ENCODE peak calls at places on chromosomes 2 and 18, in eight cellular contexts. P is left ventricle myocardium inferior; W is hepatocyte; A is IMR-90; C is OCI-LY7; X is choroid plexus epithelial cell; I is CD8-positive, alpha-beta memory T cell; F is AG10803. J is an unnamed sample.

GRCh38 chr2:38284971-38285370 is 92.1 kb downstream of the ATL2 start:
- DNase-seq in W (peak; percentile 28), C (no peak), I (no peak), X (no peak), P (no peak), F (no peak), A (no peak), J (no peak)

GRCh38 chr2:59182249-59182648 is 941.1 kb upstream of the FANCL start:
- DNase-seq in A (peak; percentile 15), X (peak; percentile 68), P (no peak), W (peak; percentile 61), I (no peak), F (peak; percentile 31), C (peak; percentile 35), J (peak; percentile 28)

GRCh38 chr2:12722445-12723316 is 5.9 kb downstream of the TRIB2 start:
- DNase-seq in W (no peak), F (no peak), A (no peak), P (no peak), C (no peak), X (peak; percentile 32), I (no peak), J (no peak)

GRCh38 chr18:58394046-58394445 is 234.8 kb downstream of the ALPK2 start:
- DNase-seq in F (peak; percentile 13), X (no peak), I (no peak), P (no peak), W (no peak), A (peak; percentile 73), C (no peak), J (no peak)

GRCh38 chr2:46365913-46366674 is 68.9 kb downstream of the EPAS1 start:
- DNase-seq in A (peak; percentile 27), F (no peak), I (no peak), W (no peak), P (no peak), X (peak; percentile 56), C (no peak), J (no peak)

GRCh38 chr2:196234672-196235071 is 63.3 kb upstream of the STK17B start:
- DNase-seq in P (no peak), X (peak; percentile 82), A (peak; percentile 76), F (peak; percentile 84), I (no peak), C (no peak), W (no peak), J (no peak)

GRCh38 chr18:44134447-44134846 is 546.2 kb upstream of the SETBP1 start:
- DNase-seq in W (no peak), I (no peak), C (no peak), F (no peak), A (no peak), P (no peak), X (no peak), J (no peak)

GRCh38 chr2:98043101-98043500 is 43.9 kb upstream of the VWA3B start:
- DNase-seq in I (no peak), F (no peak), A (no peak), X (no peak), C (no peak), W (no peak), P (no peak), J (no peak)

GRCh38 chr2:204538179-204539009 is 6.9 kb upstream of the PARD3B start:
- DNase-seq in X (peak; percentile 53), F (peak; percentile 62), C (no peak), W (peak; percentile 28), A (peak; percentile 96), P (no peak), I (no peak), J (no peak)
- H3K4me3 ChIP-seq in X (peak overlapping the region; percentile 39), F (peak overlapping the region; percentile 18), C (no peak overlapping the region), W (no peak overlapping the region), A (peak overlapping the region; percentile 39), P (no peak overlapping the region), I (no peak overlapping the region), J (no peak overlapping the region)

GRCh38 chr2:85864654-85865053 is 24.1 kb downstream of the ST3GAL5 start:
- DNase-seq in I (no peak), C (no peak), A (no peak), P (no peak), W (no peak), X (no peak), F (no peak), J (no peak)

GRCh38 chr2:85858841-85859240 is 29.9 kb downstream of the ST3GAL5 start:
- DNase-seq in X (no peak), A (no peak), W (no peak), F (no peak), C (no peak), P (no peak), I (no peak), J (no peak)

GRCh38 chr2:85861180-85861579 is 27.6 kb downstream of the ST3GAL5 start:
- DNase-seq in A (no peak), I (no peak), C (no peak), P (no peak), F (no peak), X (peak; percentile 65), W (no peak), J (no peak)

GRCh38 chr2:85862426-85862825 is 26.4 kb downstream of the ST3GAL5 start:
- DNase-seq in I (peak; percentile 70), C (no peak), F (no peak), W (no peak), A (peak; percentile 72), P (no peak), X (peak; percentile 64), J (no peak)

GRCh38 chr2:85861650-85862049 is 27.1 kb downstream of the ST3GAL5 start:
- DNase-seq in F (no peak), W (no peak), X (no peak), A (no peak), C (no peak), I (no peak), P (no peak), J (no peak)
- H3K4me3 ChIP-seq in F (no peak overlapping the region), W (no peak overlapping the region), X (no peak overlapping the region), A (no peak overlapping the region), C (no peak overlapping the region), I (no peak overlapping the region), P (no peak overlapping the region), J (no peak overlapping the region)

GRCh38 chr2:19747310-19748072 is 154.3 kb downstream of the TTC32 start:
- DNase-seq in I (no peak), W (no peak), F (peak; percentile 36), C (no peak), A (peak; percentile 60), P (no peak), X (peak; percentile 39), J (no peak)

GRCh38 chr2:19750136-19750535 is 151.6 kb downstream of the TTC32 start:
- DNase-seq in X (no peak), A (no peak), P (no peak), I (no peak), C (no peak), F (no peak), W (no peak), J (no peak)

GRCh38 chr2:19749507-19749836 is 152.3 kb downstream of the TTC32 start:
- DNase-seq in I (no peak), F (no peak), P (no peak), X (no peak), C (no peak), W (no peak), A (no peak), J (no peak)

GRCh38 chr2:19748073-19748375 is 153.8 kb downstream of the TTC32 start:
- DNase-seq in C (no peak), I (no peak), F (no peak), P (no peak), W (no peak), A (no peak), X (no peak), J (no peak)

DNA sequence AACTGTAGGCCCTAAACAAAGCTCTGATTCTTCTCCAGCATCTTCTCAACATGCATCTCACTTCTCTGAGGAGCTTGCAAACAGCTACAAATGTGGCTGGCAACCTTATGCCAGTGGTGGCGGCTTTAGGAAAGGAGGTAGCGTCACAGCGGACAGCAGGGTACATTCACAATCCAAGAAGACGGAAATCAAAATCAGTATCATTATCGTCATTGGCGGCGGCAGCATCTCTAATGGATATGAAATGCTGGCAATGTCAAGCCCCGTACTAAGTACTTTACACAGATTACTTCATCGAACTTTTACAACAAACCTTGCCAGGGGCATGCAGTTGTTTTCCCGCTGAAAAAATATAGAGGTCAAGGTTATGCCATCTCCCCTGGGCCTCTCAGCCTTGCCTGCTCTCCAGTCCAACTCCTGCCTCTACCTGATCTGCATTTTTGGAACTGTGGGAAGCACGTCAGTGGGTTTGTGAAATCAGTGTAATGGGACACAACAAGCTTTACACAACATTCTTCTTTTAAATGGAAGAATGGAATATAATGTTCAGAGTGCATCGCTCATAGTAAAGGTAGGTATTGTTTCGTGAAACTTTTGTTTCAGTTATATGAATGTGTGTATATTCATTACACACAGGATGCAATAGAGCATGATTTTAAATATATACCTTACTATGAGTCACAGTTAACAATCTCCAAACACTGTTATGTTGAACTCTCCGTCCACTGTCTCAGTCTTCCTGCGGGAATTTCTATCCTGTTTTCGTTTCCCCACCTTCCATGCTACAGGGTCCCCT is 152.9 kb downstream of the TTC32 start:
- DNase-seq in P (no peak), X (no peak), A (no peak), C (no peak), W (no peak), I (no peak), F (no peak), J (no peak)
- H3K4me3 ChIP-seq in P (no peak overlapping the region), X (no peak overlapping the region), A (no peak overlapping the region), C (no peak overlapping the region), W (no peak overlapping the region), I (no peak overlapping the region), F (no peak overlapping the region), J (no peak overlapping the region)

GRCh38 chr2:167322795-167323194 is 434.5 kb downstream of the XIRP2 start:
- DNase-seq in I (no peak), C (no peak), X (no peak), W (no peak), F (no peak), A (no peak), P (no peak), J (no peak)
- H3K4me3 ChIP-seq in I (no peak overlapping the region), C (no peak overlapping the region), X (no peak overlapping the region), W (no peak overlapping the region), F (no peak overlapping the region), A (no peak overlapping the region), P (no peak overlapping the region), J (no peak overlapping the region)

DNA sequence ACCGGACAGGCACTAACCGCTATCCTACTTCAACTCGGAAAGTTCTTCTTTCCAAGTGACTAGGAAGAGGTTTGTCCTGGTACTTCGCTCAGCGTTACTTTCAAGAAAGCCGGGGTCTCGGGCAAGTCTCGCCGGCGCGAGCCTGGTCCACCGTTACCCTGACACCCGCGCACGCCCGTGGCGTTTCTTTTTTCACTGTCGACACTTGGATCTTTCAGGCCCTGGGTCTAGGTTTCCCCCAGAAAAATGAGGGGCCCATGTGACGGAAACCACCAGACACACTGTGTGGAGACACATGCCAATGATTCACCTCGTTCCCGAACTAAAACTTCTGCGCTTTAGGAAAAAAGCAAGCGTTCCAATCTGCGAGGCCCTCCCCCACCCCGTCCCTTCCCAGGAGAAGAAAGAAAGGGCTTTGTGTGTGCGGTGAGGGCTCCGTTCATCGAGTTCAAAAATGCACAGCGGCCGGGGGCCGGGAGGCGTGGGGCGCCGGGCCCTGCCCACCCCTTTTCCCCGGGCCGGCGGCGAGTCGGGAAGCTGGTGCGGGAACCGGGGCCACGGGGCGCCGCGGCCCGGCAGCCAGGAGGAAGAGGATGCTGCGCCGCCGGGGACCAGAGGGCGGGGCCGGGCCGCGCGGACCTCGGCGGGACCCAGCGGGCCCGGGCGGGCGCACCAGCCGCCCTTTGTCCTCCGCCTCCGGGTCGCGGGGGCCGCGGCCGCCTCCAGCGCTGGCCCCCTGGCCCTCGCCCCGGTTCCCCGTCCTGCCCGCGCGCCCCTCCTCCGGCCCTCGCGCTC is 2.6 kb downstream of the ZNF521 start:
- DNase-seq in I (no peak), W (peak; percentile 31), C (no peak), P (peak; percentile 55), F (peak; percentile 47), X (peak; percentile 39), A (peak; percentile 69), J (no peak)
- H3K4me3 ChIP-seq in I (no peak overlapping the region), W (peak overlapping the region; percentile 83), C (peak overlapping the region; percentile 71), P (peak overlapping the region; percentile 81), F (peak overlapping the region; percentile 82), X (peak overlapping the region; percentile 78), A (peak overlapping the region; percentile 97), J (peak overlapping the region; percentile 60)

GRCh38 chr2:234425923-234426603 is 70.8 kb downstream of the ARL4C start:
- DNase-seq in F (no peak), P (no peak), X (no peak), C (peak; percentile 97), I (peak; percentile 63), A (no peak), W (no peak), J (peak; percentile 99)
- H3K4me3 ChIP-seq in F (no peak overlapping the region), P (no peak overlapping the region), X (no peak overlapping the region), C (peak overlapping the region; percentile 35), I (peak overlapping the region; percentile 56), A (no peak overlapping the region), W (no peak overlapping the region), J (peak overlapping the region; percentile 16)